ENCODE peak calls at places on chromosomes 6 and 20, in nine cellular contexts. B is natural killer cell, H is testis, S is K562, N is MM.1S, I is BE2C, W is fibroblast of pulmonary artery, K is A549, M is choroid plexus epithelial cell. G is an unnamed sample.

GRCh38 chr6:76940186-76940585 is 523.1 kb downstream of the HTR1B start:
- DNase-seq in B (no peak), H (no peak), S (no peak), N (no peak), I (no peak), W (peak), K (no peak), M (peak), G (no peak)

GRCh38 chr20:41249371-41249770 is 68.2 kb downstream of the ZHX3 start:
- DNase-seq in B (no peak), H (peak), S (peak), N (no peak), I (no peak), W (peak), K (peak), M (peak), G (peak)

GRCh38 chr6:12232339-12232738 is 57.8 kb upstream of the EDN1 start:
- DNase-seq in B (no peak), H (no peak), S (no peak), N (peak), I (no peak), W (peak), K (no peak), M (peak), G (peak)

GRCh38 chr6:26457407-26457795 is 354 bp upstream of the BTN2A1 start:
- DNase-seq in B (no peak), H (peak), S (no peak), N (no peak), I (peak), W (no peak), K (no peak), M (no peak), G (no peak)

GRCh38 chr20:3890410-3890751 is 1.2 kb downstream of the PANK2 start:
- DNase-seq in B (no peak), H (no peak), S (peak), N (no peak), I (no peak), W (peak), K (no peak), M (peak), G (no peak)

GRCh38 chr20:37615507-37616425 is 78.1 kb upstream of the CTNNBL1 start:
- DNase-seq in B (peak), H (peak), S (peak), N (peak), I (peak), W (peak), K (peak), M (peak), G (peak)

GRCh38 chr6:75437451-75438185 is 56.0 kb downstream of the FILIP1 start:
- DNase-seq in B (no peak), H (peak), S (no peak), N (no peak), I (no peak), W (peak), K (no peak), M (peak), G (no peak)

GRCh38 chr6:21898107-21898796 is 304.7 kb downstream of the SOX4 start:
- DNase-seq in B (no peak), H (no peak), S (no peak), N (no peak), I (no peak), W (no peak), K (no peak), M (peak), G (no peak)

GRCh38 chr20:59781236-59781635 is 152.2 kb downstream of the SYCP2 start:
- DNase-seq in B (peak), H (no peak), S (no peak), N (no peak), I (no peak), W (no peak), K (no peak), M (no peak), G (no peak)

GRCh38 chr6:89414215-89414614 is 2.1 kb upstream of the RRAGD start:
- DNase-seq in B (no peak), H (no peak), S (no peak), N (no peak), I (no peak), W (no peak), K (no peak), M (no peak), G (no peak)

GRCh38 chr6:89413006-89413400 is 930 bp upstream of the RRAGD start:
- DNase-seq in B (no peak), H (peak), S (no peak), N (no peak), I (no peak), W (no peak), K (no peak), M (no peak), G (no peak)

GRCh38 chr6:89411269-89412070 is 603 bp downstream of the RRAGD start:
- DNase-seq in B (peak), H (peak), S (no peak), N (peak), I (peak), W (no peak), K (no peak), M (no peak), G (peak)

GRCh38 chr6:89411019-89411268 is 1.1 kb downstream of the RRAGD start:
- DNase-seq in B (no peak), H (peak), S (no peak), N (peak), I (peak), W (no peak), K (no peak), M (no peak), G (no peak)

GRCh38 chr6:89412071-89413005 is at the start of gene RRAGD:
- DNase-seq in B (peak), H (peak), S (peak), N (peak), I (peak), W (no peak), K (peak), M (no peak), G (peak)
- TF ChIP-seq CTCF in B (no peak), H (no peak), S (no peak), N (peak), I (no peak), W (no peak), K (no peak), M (no peak), G (no peak)

GRCh38 chr6:138290563-138290962 is 72.3 kb upstream of the PBOV1 start:
- DNase-seq in B (no peak), H (no peak), S (no peak), N (no peak), I (no peak), W (no peak), K (no peak), M (no peak), G (no peak)

GRCh38 chr6:138289739-138290138 is 71.4 kb upstream of the PBOV1 start:
- DNase-seq in B (no peak), H (no peak), S (peak), N (peak), I (peak), W (no peak), K (peak), M (peak), G (peak)

GRCh38 chr6:138286698-138287097 is 68.4 kb upstream of the PBOV1 start:
- DNase-seq in B (no peak), H (no peak), S (no peak), N (no peak), I (no peak), W (no peak), K (no peak), M (no peak), G (no peak)

GRCh38 chr6:138287144-138287955 is 69.1 kb upstream of the PBOV1 start:
- DNase-seq in B (no peak), H (peak), S (peak), N (peak), I (no peak), W (peak), K (peak), M (peak), G (peak)

DNA sequence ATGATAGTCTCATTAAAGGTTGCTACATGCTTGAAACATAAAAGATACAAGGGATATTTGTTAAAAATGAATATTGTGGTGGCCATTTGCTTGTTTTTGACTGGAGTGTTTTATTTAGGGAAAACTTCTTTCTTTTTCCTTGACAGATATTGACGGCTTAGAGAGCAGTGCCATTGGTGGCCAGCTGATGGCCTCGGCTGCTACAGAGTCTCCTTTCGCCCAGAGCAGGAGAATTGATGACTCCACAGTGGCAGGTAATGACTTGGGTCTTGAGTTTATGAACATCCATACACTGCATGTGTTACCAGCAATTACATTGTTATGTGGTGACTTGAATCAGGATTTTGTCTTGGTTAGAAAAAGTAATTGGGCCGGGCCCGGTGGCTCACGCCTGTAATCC is 67.5 kb upstream of the PBOV1 start:
- DNase-seq in B (no peak), H (no peak), S (peak), N (no peak), I (no peak), W (no peak), K (no peak), M (no peak), G (no peak)
- TF ChIP-seq CTCF in B (no peak), H (no peak), S (peak), N (no peak), I (no peak), W (no peak), K (no peak), M (peak), G (no peak)

GRCh38 chr6:117482240-117483003 is at the start of gene DCBLD1:
- DNase-seq in B (peak), H (peak), S (peak), N (peak), I (peak), W (peak), K (peak), M (peak), G (peak)
- TF ChIP-seq CTCF in B (no peak), H (no peak), S (peak), N (no peak), I (no peak), W (no peak), K (no peak), M (no peak), G (no peak)

GRCh38 chr6:42095776-42096541 is 45.6 kb downstream of the TAF8 start:
- DNase-seq in B (no peak), H (no peak), S (peak), N (no peak), I (no peak), W (no peak), K (peak), M (no peak), G (no peak)
- TF ChIP-seq CTCF in B (no peak), H (no peak), S (peak), N (no peak), I (peak), W (no peak), K (no peak), M (peak), G (no peak)

GRCh38 chr20:14816471-14816870 is 479.1 kb upstream of the FLRT3 start:
- DNase-seq in B (no peak), H (no peak), S (no peak), N (no peak), I (no peak), W (no peak), K (no peak), M (no peak), G (no peak)
- TF ChIP-seq CTCF in B (no peak), H (no peak), S (no peak), N (no peak), I (no peak), W (no peak), K (no peak), M (no peak), G (no peak)

GRCh38 chr6:169159331-169159730 is 94.3 kb downstream of the THBS2 start:
- DNase-seq in B (no peak), H (no peak), S (no peak), N (no peak), I (no peak), W (no peak), K (no peak), M (no peak), G (no peak)

GRCh38 chr6:169157474-169158181 is 96.0 kb downstream of the THBS2 start:
- DNase-seq in B (no peak), H (no peak), S (no peak), N (no peak), I (no peak), W (no peak), K (no peak), M (no peak), G (no peak)

GRCh38 chr6:169156108-169156821 is 97.4 kb downstream of the THBS2 start:
- DNase-seq in B (no peak), H (no peak), S (no peak), N (no peak), I (no peak), W (peak), K (no peak), M (peak), G (no peak)

GRCh38 chr6:169158750-169159149 is 94.9 kb downstream of the THBS2 start:
- DNase-seq in B (no peak), H (no peak), S (no peak), N (no peak), I (no peak), W (peak), K (no peak), M (no peak), G (no peak)

DNA sequence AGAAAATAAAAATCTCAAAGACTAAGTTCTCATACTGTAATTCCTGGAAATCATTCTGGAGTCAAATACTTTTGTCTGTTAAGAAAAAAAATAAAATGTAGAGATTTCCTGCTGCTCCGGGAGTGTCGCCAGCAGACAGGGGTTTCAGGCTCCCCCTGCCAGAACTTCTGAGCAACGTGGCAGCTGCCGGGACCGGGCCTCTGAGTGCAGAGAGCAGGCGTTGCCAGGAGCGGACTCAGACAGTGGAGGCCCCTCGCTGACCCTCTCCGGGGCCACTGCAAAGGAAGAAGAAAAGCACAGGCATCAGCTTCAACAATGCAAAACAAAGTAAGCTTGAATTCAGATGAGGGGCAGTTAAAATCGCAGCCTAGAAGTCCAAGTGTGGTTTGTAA is 95.5 kb downstream of the THBS2 start:
- DNase-seq in B (no peak), H (peak), S (no peak), N (no peak), I (no peak), W (peak), K (no peak), M (peak), G (no peak)
- TF ChIP-seq CTCF in B (no peak), H (no peak), S (no peak), N (no peak), I (no peak), W (peak), K (no peak), M (peak), G (no peak)

DNA sequence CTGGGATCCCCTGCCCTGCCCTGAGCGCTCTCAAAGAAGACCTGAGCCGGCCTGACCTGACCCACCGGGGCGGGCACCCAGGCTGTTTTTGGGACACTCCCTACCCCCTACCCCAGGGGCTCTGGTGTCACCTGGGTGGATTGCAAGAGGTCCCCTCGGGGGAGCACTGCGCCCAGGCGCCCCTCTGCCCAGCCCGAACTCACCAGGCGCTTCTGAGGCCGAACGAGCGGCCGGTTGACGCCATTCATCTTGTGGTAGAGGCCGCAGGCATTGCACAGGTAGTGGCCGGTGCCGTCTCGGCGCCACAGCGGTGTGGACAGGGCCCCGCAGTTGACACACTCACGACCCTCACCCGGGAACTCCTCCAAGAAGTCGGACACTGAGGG is 2.6 kb downstream of the GATA5 start:
- DNase-seq in B (no peak), H (no peak), S (no peak), N (no peak), I (no peak), W (no peak), K (no peak), M (no peak), G (no peak)
- TF ChIP-seq CTCF in B (no peak), H (no peak), S (no peak), N (no peak), I (no peak), W (no peak), K (no peak), M (no peak), G (no peak)

GRCh38 chr6:166620478-166621113 is 6.5 kb downstream of the RPS6KA2 start:
- DNase-seq in B (no peak), H (no peak), S (no peak), N (no peak), I (no peak), W (peak), K (no peak), M (peak), G (no peak)

GRCh38 chr6:166621114-166621540 is 5.9 kb downstream of the RPS6KA2 start:
- DNase-seq in B (no peak), H (no peak), S (no peak), N (no peak), I (no peak), W (no peak), K (no peak), M (no peak), G (no peak)

GRCh38 chr6:166625356-166625755 is 1.7 kb downstream of the RPS6KA2 start:
- DNase-seq in B (no peak), H (peak), S (no peak), N (no peak), I (no peak), W (peak), K (no peak), M (peak), G (no peak)

GRCh38 chr6:166624275-166624674 is 2.8 kb downstream of the RPS6KA2 start:
- DNase-seq in B (no peak), H (no peak), S (no peak), N (no peak), I (no peak), W (peak), K (no peak), M (peak), G (no peak)

GRCh38 chr6:166623318-166623717 is 3.7 kb downstream of the RPS6KA2 start:
- DNase-seq in B (no peak), H (no peak), S (no peak), N (no peak), I (no peak), W (peak), K (no peak), M (peak), G (no peak)
- TF ChIP-seq CTCF in B (no peak), H (no peak), S (no peak), N (no peak), I (no peak), W (no peak), K (no peak), M (no peak), G (no peak)

GRCh38 chr20:16059841-16060240 is 513.4 kb downstream of the KIF16B start:
- DNase-seq in B (no peak), H (no peak), S (no peak), N (no peak), I (no peak), W (no peak), K (no peak), M (no peak), G (no peak)

GRCh38 chr20:16051968-16052367 is 521.3 kb downstream of the KIF16B start:
- DNase-seq in B (no peak), H (no peak), S (no peak), N (no peak), I (no peak), W (no peak), K (no peak), M (no peak), G (no peak)

GRCh38 chr20:16049478-16050093 is 523.7 kb downstream of the KIF16B start:
- DNase-seq in B (no peak), H (no peak), S (no peak), N (no peak), I (no peak), W (no peak), K (no peak), M (no peak), G (no peak)

GRCh38 chr20:16052406-16052805 is 520.8 kb downstream of the KIF16B start:
- DNase-seq in B (no peak), H (no peak), S (no peak), N (no peak), I (no peak), W (no peak), K (no peak), M (no peak), G (no peak)

DNA sequence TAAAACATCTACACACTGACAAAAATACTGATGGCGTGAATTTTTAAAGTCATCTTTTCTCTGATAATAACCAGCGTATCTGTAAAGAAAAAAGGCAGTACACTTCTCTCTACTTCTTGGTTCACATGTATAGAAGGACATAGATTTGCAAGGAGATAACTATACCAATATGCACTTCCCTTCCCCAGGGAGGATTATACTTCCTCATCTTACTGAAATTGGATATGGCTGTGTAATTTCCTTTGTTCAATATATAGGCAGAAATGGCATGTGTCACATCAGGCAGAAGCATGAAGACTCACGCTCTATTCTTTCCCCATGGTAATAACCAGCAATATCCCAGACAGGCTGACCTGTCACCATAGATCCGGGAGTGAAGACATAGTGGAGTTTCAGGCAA is 518.3 kb downstream of the KIF16B start:
- DNase-seq in B (no peak), H (no peak), S (no peak), N (no peak), I (no peak), W (no peak), K (no peak), M (no peak), G (no peak)
- TF ChIP-seq CTCF in B (no peak), H (no peak), S (no peak), N (no peak), I (no peak), W (no peak), K (no peak), M (no peak), G (no peak)

GRCh38 chr6:24205020-24205492 is 79.0 kb downstream of the NRSN1 start:
- DNase-seq in B (no peak), H (peak), S (peak), N (peak), I (peak), W (peak), K (peak), M (peak), G (peak)
- TF ChIP-seq CTCF in B (no peak), H (peak), S (peak), N (peak), I (peak), W (peak), K (peak), M (peak), G (peak)

G was measured in GM20000.